ENCODE peak calls at places on chromosomes 11 and 22, in six cellular contexts. T is tibial nerve, F is kidney, I is RWPE1, E is HCT116, O is SK-N-MC. M is an unnamed sample.

GRCh38 chr11:69416746-69417145 is 64.7 kb upstream of the LINC01488 start:
- DNase-seq in E (no peak), T (no peak), F (no peak), O (no peak), I (no peak), M (no peak)

GRCh38 chr11:3341298-3341697 is 37.6 kb downstream of the ZNF195 start:
- DNase-seq in E (peak; percentile 18), F (no peak), O (no peak), I (peak; percentile 24), T (peak; percentile 81), M (peak; percentile 38)

GRCh38 chr11:50214376-50214775 is 181.7 kb downstream of the OR4C45 start:
- DNase-seq in I (no peak), E (no peak), T (no peak), O (no peak), F (no peak), M (no peak)

GRCh38 chr11:73404048-73404447 is 27.8 kb downstream of the RELT start:
- DNase-seq in F (no peak), I (peak; percentile 45), E (peak; percentile 28), O (no peak), T (peak; percentile 82), M (no peak)

GRCh38 chr11:108944486-108945178 is 279.8 kb downstream of the DDX10 start:
- DNase-seq in T (no peak), I (no peak), F (no peak), O (no peak), E (no peak), M (no peak)

GRCh38 chr22:44931077-44931540 is 78.7 kb downstream of the PHF21B start:
- DNase-seq in T (no peak), E (no peak), O (no peak), I (no peak), F (peak; percentile 78), M (no peak)

GRCh38 chr22:28600546-28601143 is 79.0 kb downstream of the TTC28 start:
- DNase-seq in T (no peak), E (peak; percentile 24), O (peak; percentile 67), I (peak; percentile 16), F (no peak), M (no peak)

GRCh38 chr11:834371-835316 is 1.9 kb downstream of the CD151 start:
- DNase-seq in E (peak; percentile 72), F (peak; percentile 95), O (no peak), I (peak; percentile 87), T (no peak), M (no peak)

GRCh38 chr11:8206251-8207079 is 37.6 kb upstream of the RIC3 start:
- DNase-seq in T (no peak), O (no peak), F (peak; percentile 77), E (no peak), I (no peak), M (peak; percentile 63)

GRCh38 chr11:130847517-130847916 is 68.8 kb downstream of the SNX19 start:
- DNase-seq in O (no peak), E (peak; percentile 46), I (peak; percentile 92), F (no peak), T (no peak), M (no peak)

GRCh38 chr11:7969756-7970646 is 4.8 kb upstream of the NLRP10 start:
- DNase-seq in T (no peak), F (no peak), O (no peak), E (no peak), I (no peak), M (no peak)

GRCh38 chr11:71251761-71252433 is 480 bp downstream of the SHANK2 start:
- DNase-seq in F (no peak), O (no peak), T (no peak), E (no peak), I (peak; percentile 34), M (no peak)

GRCh38 chr11:14118047-14118446 is 155.5 kb downstream of the SPON1 start:
- DNase-seq in E (no peak), T (no peak), I (no peak), O (no peak), F (no peak), M (no peak)

GRCh38 chr11:70326365-70326803 is 55.9 kb downstream of the PPFIA1 start:
- DNase-seq in T (peak; percentile 67), I (no peak), O (peak; percentile 59), F (no peak), E (no peak), M (no peak)

GRCh38 chr11:34314176-34314575 is 43.6 kb downstream of the ABTB2 start:
- DNase-seq in I (no peak), F (no peak), T (no peak), E (no peak), O (no peak), M (no peak)

GRCh38 chr11:70549386-70549785 is 151.1 kb downstream of the CTTN start:
- DNase-seq in E (no peak), F (peak; percentile 35), I (no peak), T (no peak), O (no peak), M (no peak)

GRCh38 chr11:73306977-73307322 is 1.1 kb upstream of the ARHGEF17 start:
- DNase-seq in T (no peak), F (no peak), O (no peak), I (no peak), E (no peak), M (no peak)

GRCh38 chr11:17639091-17639490 is 80.3 kb upstream of the MYOD1 start:
- DNase-seq in F (no peak), I (no peak), T (no peak), O (no peak), E (no peak), M (no peak)

GRCh38 chr11:29171350-29171950 is 845.4 kb downstream of the KCNA4 start:
- DNase-seq in I (no peak), O (no peak), F (no peak), T (no peak), E (no peak), M (no peak)

GRCh38 chr11:78822931-78823423 is 248.3 kb upstream of the NARS2 start:
- DNase-seq in I (no peak), T (no peak), O (no peak), E (no peak), F (no peak), M (no peak)

GRCh38 chr11:1178201-1178885 is 20.6 kb downstream of the MUC5AC start:
- DNase-seq in O (no peak), T (no peak), F (peak; percentile 70), E (no peak), I (no peak), M (no peak)

DNA sequence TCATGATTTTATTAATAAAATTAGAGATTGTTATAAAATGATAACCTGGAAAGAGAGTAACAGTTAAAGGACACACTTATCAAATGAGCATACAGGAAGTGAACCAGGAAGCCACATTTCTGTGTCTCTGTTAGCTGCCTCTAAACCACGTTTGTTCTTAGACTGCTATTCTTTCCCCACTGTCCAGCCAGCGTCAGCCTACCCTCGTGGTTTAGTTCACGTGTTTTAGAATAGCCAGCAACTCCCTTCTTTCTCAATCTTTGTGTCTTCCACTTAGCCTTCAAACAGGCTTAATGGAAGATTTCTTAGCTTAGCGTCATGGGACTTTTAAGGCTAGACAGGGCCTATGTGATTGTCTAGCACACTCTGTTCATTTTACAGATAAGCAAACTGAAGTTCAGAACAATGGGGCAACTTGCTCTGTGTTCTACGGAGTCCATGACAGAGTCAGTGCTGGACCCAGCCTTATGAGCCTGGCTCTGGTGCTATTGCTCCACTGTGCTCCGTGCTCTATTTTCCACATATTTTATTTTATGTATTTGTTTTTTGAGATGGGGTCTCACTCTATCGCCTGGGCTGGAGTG is 27.2 kb downstream of the GRAMD1B start:
- DNase-seq in T (peak; percentile 57), O (no peak), E (no peak), I (no peak), F (no peak), M (no peak)
- H3K27ac ChIP-seq in T (no peak overlapping the region), O (no peak overlapping the region), E (no peak overlapping the region), I (no peak overlapping the region), F (no peak overlapping the region), M (no peak overlapping the region)

DNA sequence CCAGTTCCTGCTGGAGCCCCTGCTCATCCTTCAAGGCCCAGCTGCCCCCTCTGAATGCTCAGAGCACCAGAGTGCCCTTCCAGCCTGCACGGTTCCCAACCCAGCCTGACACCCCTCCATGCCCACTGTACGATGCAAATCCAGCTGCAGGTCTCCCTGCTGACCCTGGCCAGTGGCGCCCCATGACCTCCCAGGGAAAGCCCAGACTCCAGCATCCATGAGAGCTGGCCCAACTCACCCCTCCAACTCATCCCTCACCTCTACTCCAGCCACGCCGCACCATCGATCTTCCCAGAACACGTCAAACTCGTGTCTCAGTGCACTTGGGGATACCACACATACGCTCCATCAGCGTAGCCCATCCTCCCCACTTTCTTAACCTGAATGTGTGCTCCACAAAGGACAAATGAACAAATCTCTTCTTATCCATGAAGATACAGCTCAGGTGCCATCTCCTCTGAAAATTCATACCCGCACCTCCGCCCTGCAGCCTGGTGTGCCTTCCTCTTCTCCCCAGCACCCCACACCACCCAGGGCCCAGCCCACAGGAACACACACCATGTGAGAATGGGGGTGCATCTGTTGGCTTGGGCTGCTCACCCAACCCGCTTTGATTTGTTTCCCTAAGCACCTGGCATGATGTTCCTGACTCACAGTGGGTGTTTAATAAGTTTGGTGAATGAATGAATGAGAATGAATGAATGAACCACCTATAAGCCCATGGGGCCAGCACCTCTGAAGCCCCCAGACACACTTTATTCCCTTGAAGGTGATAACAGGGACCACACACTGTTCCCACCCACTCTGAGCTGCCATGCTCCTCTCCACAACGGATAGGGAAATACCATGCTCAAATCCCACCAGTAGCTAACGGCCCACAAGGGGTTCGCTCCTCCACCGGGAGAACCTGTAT is 6.2 kb downstream of the PLA2G6 start:
- DNase-seq in T (no peak), I (no peak), E (no peak), F (peak; percentile 53), O (no peak), M (peak; percentile 48)
- H3K27ac ChIP-seq in T (peak overlapping the region; percentile 34), I (peak overlapping the region; percentile 90), E (no peak overlapping the region), F (peak overlapping the region; percentile 79), O (no peak overlapping the region), M (peak overlapping the region; percentile 16)

GRCh38 chr22:39215070-39215396 is 29.7 kb downstream of the PDGFB start:
- DNase-seq in F (peak; percentile 13), I (no peak), T (no peak), O (no peak), E (no peak), M (no peak)
- H3K27ac ChIP-seq in F (no peak overlapping the region), I (peak overlapping the region; percentile 93), T (no peak overlapping the region), O (no peak overlapping the region), E (peak overlapping the region; percentile 58), M (no peak overlapping the region)

GRCh38 chr22:27193636-27194035 is 536.2 kb downstream of the MIAT start:
- DNase-seq in E (no peak), I (no peak), T (no peak), O (no peak), F (no peak), M (no peak)
- H3K27ac ChIP-seq in E (no peak overlapping the region), I (no peak overlapping the region), T (no peak overlapping the region), O (no peak overlapping the region), F (no peak overlapping the region), M (no peak overlapping the region)

GRCh38 chr11:125481531-125481930 is 14.5 kb downstream of the FEZ1 start:
- DNase-seq in E (no peak), F (no peak), O (no peak), I (no peak), T (no peak), M (no peak)
- H3K27ac ChIP-seq in E (no peak overlapping the region), F (no peak overlapping the region), O (no peak overlapping the region), I (peak overlapping the region; percentile 46), T (no peak overlapping the region), M (no peak overlapping the region)